ENCODE peak calls at places on chromosomes 16 and 17, in nine cellular contexts. C, N, X, D, K, G, E, J and L are unnamed samples.

GRCh38 chr17:78351449-78352006 is 8.3 kb downstream of the SOCS3 start:
- DNase-seq in C (peak), N (peak), X (no peak), D (peak), K (peak), G (no peak), E (no peak), J (peak), L (no peak)

GRCh38 chr17:73401911-73402310 is 90.1 kb upstream of the CDC42EP4 start:
- DNase-seq in C (peak), N (peak), X (no peak), D (peak), K (peak), G (no peak), E (no peak), J (peak), L (no peak)

GRCh38 chr17:263773-264172 is 82.3 kb upstream of the DOC2B start:
- DNase-seq in C (peak), N (no peak), X (no peak), D (no peak), K (no peak), G (no peak), E (no peak), J (no peak), L (no peak)

GRCh38 chr17:76727745-76728456 is 1.3 kb downstream of the METTL23 start:
- DNase-seq in C (no peak), N (no peak), X (peak), D (no peak), K (no peak), G (no peak), E (no peak), J (peak), L (no peak)

GRCh38 chr17:6279659-6280058 is 155.3 kb downstream of the AIPL1 start:
- DNase-seq in C (no peak), N (no peak), X (no peak), D (no peak), K (peak), G (no peak), E (no peak), J (no peak), L (no peak)

GRCh38 chr17:1197781-1198490 is 18.2 kb upstream of the ABR start:
- DNase-seq in C (peak), N (peak), X (peak), D (peak), K (peak), G (no peak), E (no peak), J (no peak), L (peak)

GRCh38 chr17:35243459-35244204 is 760 bp downstream of the SLFN5 start:
- DNase-seq in C (peak), N (peak), X (no peak), D (peak), K (peak), G (peak), E (peak), J (peak), L (peak)

GRCh38 chr17:17227608-17228520 is 9.1 kb downstream of the FLCN start:
- DNase-seq in C (no peak), N (no peak), X (no peak), D (peak), K (peak), G (no peak), E (no peak), J (no peak), L (no peak)

GRCh38 chr17:4147751-4148310 is 4.8 kb downstream of the CYB5D2 start:
- DNase-seq in C (no peak), N (no peak), X (no peak), D (no peak), K (no peak), G (no peak), E (no peak), J (no peak), L (no peak)

GRCh38 chr16:8866118-8866883 is 2.5 kb downstream of the CARHSP1 start:
- DNase-seq in C (peak), N (peak), X (no peak), D (peak), K (no peak), G (no peak), E (no peak), J (peak), L (no peak)

GRCh38 chr17:1769826-1770477 is 8.1 kb downstream of the SERPINF1 start:
- DNase-seq in C (no peak), N (no peak), X (no peak), D (no peak), K (no peak), G (no peak), E (no peak), J (no peak), L (no peak)

GRCh38 chr17:15648384-15648783 is 28.9 kb upstream of the FBXW10B start:
- DNase-seq in C (no peak), N (peak), X (no peak), D (no peak), K (no peak), G (no peak), E (no peak), J (no peak), L (no peak)

GRCh38 chr17:48427598-48427997 is 2.4 kb downstream of the SKAP1 start:
- DNase-seq in C (no peak), N (no peak), X (peak), D (no peak), K (no peak), G (peak), E (no peak), J (no peak), L (no peak)

GRCh38 chr16:72769876-72770275 is 278.1 kb downstream of the ZFHX3 start:
- DNase-seq in C (no peak), N (no peak), X (no peak), D (no peak), K (no peak), G (no peak), E (no peak), J (no peak), L (no peak)

GRCh38 chr16:17026600-17027242 is 444.0 kb downstream of the XYLT1 start:
- DNase-seq in C (no peak), N (no peak), X (peak), D (no peak), K (no peak), G (peak), E (no peak), J (no peak), L (no peak)

GRCh38 chr16:11296706-11297491 is 15.8 kb upstream of the PRM1 start:
- DNase-seq in C (no peak), N (peak), X (no peak), D (no peak), K (peak), G (no peak), E (no peak), J (no peak), L (no peak)

GRCh38 chr17:64357191-64357981 is 33.3 kb downstream of the PECAM1 start:
- DNase-seq in C (no peak), N (peak), X (no peak), D (peak), K (peak), G (no peak), E (peak), J (peak), L (no peak)

GRCh38 chr17:59848778-59849177 is 44.0 kb downstream of the TUBD1 start:
- DNase-seq in C (peak), N (peak), X (peak), D (peak), K (peak), G (no peak), E (no peak), J (peak), L (peak)

GRCh38 chr17:76722279-76722678 is 4.1 kb downstream of the JMJD6 start:
- DNase-seq in C (no peak), N (no peak), X (no peak), D (no peak), K (no peak), G (no peak), E (no peak), J (no peak), L (no peak)

GRCh38 chr16:68227183-68227793 is 8.6 kb downstream of the ESRP2 start:
- DNase-seq in C (no peak), N (no peak), X (no peak), D (no peak), K (no peak), G (no peak), E (no peak), J (no peak), L (no peak)

GRCh38 chr17:78991906-78992532 is 12.3 kb upstream of the LGALS3BP start:
- DNase-seq in C (peak), N (no peak), X (no peak), D (peak), K (no peak), G (no peak), E (no peak), J (no peak), L (no peak)

GRCh38 chr17:77354721-77355455 is 214.1 kb downstream of the SEC14L1 start:
- DNase-seq in C (peak), N (peak), X (no peak), D (peak), K (peak), G (no peak), E (peak), J (peak), L (no peak)

GRCh38 chr16:1090620-1091587 is 5.1 kb downstream of the C1QTNF8 start:
- DNase-seq in C (no peak), N (no peak), X (no peak), D (peak), K (peak), G (no peak), E (no peak), J (no peak), L (no peak)

GRCh38 chr17:32774286-32775084 is 102.4 kb downstream of the MYO1D start:
- DNase-seq in C (no peak), N (no peak), X (no peak), D (no peak), K (no peak), G (no peak), E (no peak), J (no peak), L (no peak)

GRCh38 chr17:32763855-32764439 is 113.0 kb downstream of the MYO1D start:
- DNase-seq in C (no peak), N (no peak), X (no peak), D (no peak), K (no peak), G (no peak), E (no peak), J (no peak), L (no peak)

GRCh38 chr17:32772453-32773025 is 104.4 kb downstream of the MYO1D start:
- DNase-seq in C (no peak), N (no peak), X (peak), D (no peak), K (no peak), G (no peak), E (no peak), J (no peak), L (no peak)

GRCh38 chr17:32771396-32771795 is 105.5 kb downstream of the MYO1D start:
- DNase-seq in C (no peak), N (no peak), X (no peak), D (no peak), K (no peak), G (no peak), E (no peak), J (no peak), L (no peak)

DNA sequence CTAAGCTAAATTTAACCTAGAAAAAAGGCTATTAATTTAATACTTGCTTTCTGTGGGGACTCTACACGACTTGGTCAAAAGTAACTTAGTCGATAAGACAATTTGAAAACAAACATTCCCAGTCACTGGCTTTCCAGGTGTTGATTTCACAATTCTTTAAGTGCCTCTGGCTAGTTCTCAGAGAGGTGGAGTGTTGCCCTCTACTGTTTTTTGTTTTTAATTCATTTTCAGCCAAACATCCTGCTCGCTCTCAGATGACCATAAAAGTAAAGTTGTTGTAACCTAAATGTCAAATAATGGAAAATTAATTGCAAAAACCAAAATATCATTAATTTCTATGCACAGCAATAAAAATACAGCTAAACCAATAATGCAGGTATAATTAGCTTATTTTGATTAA is 107.1 kb downstream of the MYO1D start:
- DNase-seq in C (no peak), N (no peak), X (no peak), D (no peak), K (peak), G (no peak), E (no peak), J (no peak), L (no peak)
- TF ChIP-seq CTCF in C (peak), N (no peak), X (no peak), D (no peak), K (no peak), G (no peak), E (no peak), J (no peak), L (no peak)

GRCh38 chr16:87233928-87234327 is 83.3 kb downstream of the C16orf95 start:
- DNase-seq in C (no peak), N (peak), X (no peak), D (no peak), K (peak), G (no peak), E (no peak), J (peak), L (no peak)
- TF ChIP-seq CTCF in C (no peak), N (peak), X (no peak), D (no peak), K (no peak), G (no peak), E (peak), J (peak), L (no peak)

DNA sequence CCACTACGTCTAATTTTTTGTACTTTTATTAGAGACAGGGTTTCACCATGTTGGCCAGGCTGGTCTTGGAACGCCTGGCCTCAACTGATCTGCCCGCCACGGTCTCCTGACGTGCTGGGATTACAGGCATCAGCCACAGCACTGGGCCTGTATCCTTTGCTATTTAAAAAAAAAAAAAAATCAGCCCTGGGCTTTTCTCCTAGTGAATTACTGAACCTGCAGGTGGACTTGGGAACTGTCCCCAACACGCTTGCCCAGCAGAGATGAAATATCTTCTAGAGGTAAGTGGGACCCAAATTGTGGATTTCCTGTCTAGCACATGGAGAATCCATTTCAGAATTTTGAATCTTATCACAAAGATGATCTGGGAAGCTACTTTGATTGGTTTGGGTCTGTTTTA is 14.8 kb downstream of the CNOT1 start:
- DNase-seq in C (no peak), N (no peak), X (no peak), D (no peak), K (no peak), G (no peak), E (no peak), J (no peak), L (no peak)
- TF ChIP-seq CTCF in C (no peak), N (no peak), X (no peak), D (no peak), K (no peak), G (no peak), E (no peak), J (no peak), L (no peak)

GRCh38 chr17:45051060-45051719 is at the start of gene DCAKD:
- DNase-seq in C (peak), N (peak), X (peak), D (peak), K (peak), G (peak), E (peak), J (peak), L (peak)
- TF ChIP-seq CTCF in C (peak), N (no peak), X (no peak), D (peak), K (no peak), G (no peak), E (peak), J (no peak), L (no peak)

GRCh38 chr17:42288078-42288984 is at the start of gene STAT5A:
- DNase-seq in C (peak), N (peak), X (peak), D (peak), K (peak), G (peak), E (no peak), J (peak), L (peak)
- TF ChIP-seq CTCF in C (no peak), N (no peak), X (no peak), D (no peak), K (no peak), G (no peak), E (no peak), J (no peak), L (no peak)

GRCh38 chr17:11909348-11909747 is 87.9 kb downstream of the ZNF18 start:
- DNase-seq in C (no peak), N (no peak), X (no peak), D (no peak), K (no peak), G (no peak), E (no peak), J (no peak), L (no peak)
- TF ChIP-seq CTCF in C (no peak), N (no peak), X (no peak), D (no peak), K (no peak), G (no peak), E (no peak), J (no peak), L (no peak)

GRCh38 chr16:4270595-4270994 is 2.2 kb downstream of the TFAP4 start:
- DNase-seq in C (no peak), N (no peak), X (no peak), D (no peak), K (no peak), G (no peak), E (no peak), J (no peak), L (no peak)

GRCh38 chr16:4275861-4276260 is 3.0 kb upstream of the TFAP4 start:
- DNase-seq in C (no peak), N (no peak), X (no peak), D (no peak), K (no peak), G (no peak), E (no peak), J (no peak), L (no peak)

GRCh38 chr16:4272114-4272954 is 489 bp downstream of the TFAP4 start:
- DNase-seq in C (peak), N (peak), X (peak), D (peak), K (peak), G (peak), E (no peak), J (no peak), L (no peak)

GRCh38 chr16:4271176-4272113 is 1.4 kb downstream of the TFAP4 start:
- DNase-seq in C (peak), N (peak), X (peak), D (peak), K (peak), G (peak), E (no peak), J (peak), L (peak)

DNA sequence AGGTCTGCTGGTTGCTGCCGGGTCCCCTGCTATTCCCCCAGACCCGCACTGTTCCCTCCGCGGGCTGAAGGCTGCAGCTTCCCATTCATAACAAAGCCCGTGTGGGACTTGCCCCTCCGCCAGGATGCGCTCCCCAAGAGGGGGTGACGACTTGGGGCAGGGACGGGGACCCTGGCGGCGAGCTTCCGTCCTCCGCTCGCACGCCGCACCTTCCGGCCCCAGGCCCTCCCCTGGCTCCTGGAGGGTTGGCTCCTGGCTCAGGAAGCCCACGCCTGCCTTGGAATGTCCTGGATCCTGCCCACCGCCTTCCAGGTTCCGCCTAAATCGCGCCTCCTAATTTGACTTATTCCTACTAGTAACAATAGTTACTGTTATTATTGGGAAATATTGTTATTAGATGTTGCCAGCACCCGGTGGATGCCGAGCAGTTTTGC is 1.1 kb upstream of the TFAP4 start:
- DNase-seq in C (peak), N (peak), X (peak), D (peak), K (peak), G (peak), E (no peak), J (peak), L (peak)
- TF ChIP-seq CTCF in C (peak), N (peak), X (peak), D (peak), K (no peak), G (peak), E (peak), J (peak), L (no peak)

GRCh38 chr17:61091096-61091495 is 308.5 kb upstream of the TBX2 start:
- DNase-seq in C (no peak), N (no peak), X (no peak), D (no peak), K (no peak), G (no peak), E (no peak), J (no peak), L (no peak)

DNA sequence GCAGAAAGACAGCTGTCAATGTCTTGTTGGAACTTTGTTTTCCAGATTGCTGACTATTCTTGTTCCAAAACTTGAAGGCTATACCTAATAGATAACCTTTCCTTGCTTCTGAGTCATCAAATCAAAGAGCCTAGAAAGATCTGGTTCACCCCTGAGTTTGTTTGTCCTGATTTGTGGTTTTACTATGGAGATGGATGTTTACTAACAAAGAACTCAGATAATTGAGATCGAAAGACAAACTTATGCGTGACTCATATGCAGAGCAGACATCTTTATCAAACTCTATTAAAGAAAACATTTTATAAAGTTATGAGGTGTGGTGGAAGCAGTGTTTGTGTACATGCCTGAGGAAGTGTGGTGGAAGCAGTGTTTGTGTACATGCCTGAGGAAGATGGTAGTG is 311.1 kb upstream of the TBX2 start:
- DNase-seq in C (no peak), N (no peak), X (no peak), D (no peak), K (no peak), G (no peak), E (no peak), J (no peak), L (no peak)
- TF ChIP-seq CTCF in C (no peak), N (no peak), X (no peak), D (no peak), K (no peak), G (no peak), E (no peak), J (no peak), L (no peak)

GRCh38 chr17:19334331-19334730 is 28.2 kb downstream of the B9D1 start:
- DNase-seq in C (no peak), N (no peak), X (no peak), D (no peak), K (no peak), G (no peak), E (no peak), J (no peak), L (no peak)
- TF ChIP-seq CTCF in C (no peak), N (no peak), X (no peak), D (no peak), K (no peak), G (no peak), E (no peak), J (no peak), L (no peak)